ENCODE peak calls at places on chromosomes 7 and 10, in ten cellular contexts. S, Y, Q, V, I, J, D, N, R and G are unnamed samples.

GRCh38 chr7:129684777-129685176 is 73.3 kb downstream of the NRF1 start:
- DNase-seq in S (peak), Y (no peak), Q (no peak), V (no peak), I (no peak), J (no peak), D (no peak), N (peak), R (no peak), G (peak)

GRCh38 chr10:103839867-103840746 is 15.3 kb downstream of the SH3PXD2A start:
- DNase-seq in S (no peak), Y (no peak), Q (no peak), V (no peak), I (no peak), J (peak), D (no peak), N (peak), R (peak), G (no peak)

GRCh38 chr10:22766693-22767092 is 52.3 kb upstream of the PIP4K2A start:
- DNase-seq in S (no peak), Y (no peak), Q (no peak), V (no peak), I (no peak), J (no peak), D (no peak), N (no peak), R (no peak), G (no peak)

GRCh38 chr7:836429-836828 is 4.2 kb downstream of the SUN1 start:
- DNase-seq in S (peak), Y (no peak), Q (no peak), V (no peak), I (no peak), J (peak), D (no peak), N (no peak), R (no peak), G (peak)

GRCh38 chr7:92742186-92742585 is 94.2 kb downstream of the CDK6 start:
- DNase-seq in S (no peak), Y (no peak), Q (no peak), V (no peak), I (no peak), J (no peak), D (no peak), N (no peak), R (no peak), G (no peak)

GRCh38 chr7:94401411-94401810 is 6.7 kb downstream of the COL1A2 start:
- DNase-seq in S (peak), Y (no peak), Q (no peak), V (no peak), I (no peak), J (no peak), D (no peak), N (no peak), R (no peak), G (no peak)

GRCh38 chr10:34292675-34293074 is 522.4 kb downstream of the PARD3 start:
- DNase-seq in S (no peak), Y (no peak), Q (no peak), V (no peak), I (no peak), J (no peak), D (no peak), N (no peak), R (no peak), G (no peak)

GRCh38 chr7:132575987-132576722 is at the start of gene PLXNA4:
- DNase-seq in S (no peak), Y (peak), Q (no peak), V (peak), I (no peak), J (no peak), D (no peak), N (peak), R (peak), G (peak)

GRCh38 chr7:132240821-132241422 is 335.3 kb downstream of the PLXNA4 start:
- DNase-seq in S (no peak), Y (no peak), Q (no peak), V (no peak), I (no peak), J (no peak), D (no peak), N (no peak), R (no peak), G (no peak)

GRCh38 chr7:128311-129080 is 63.9 kb upstream of the FAM20C start:
- DNase-seq in S (no peak), Y (no peak), Q (no peak), V (no peak), I (no peak), J (no peak), D (no peak), N (no peak), R (no peak), G (no peak)

GRCh38 chr7:101688183-101688831 is 59.2 kb upstream of the MYL10 start:
- DNase-seq in S (peak), Y (peak), Q (peak), V (peak), I (peak), J (peak), D (peak), N (peak), R (peak), G (peak)

DNA sequence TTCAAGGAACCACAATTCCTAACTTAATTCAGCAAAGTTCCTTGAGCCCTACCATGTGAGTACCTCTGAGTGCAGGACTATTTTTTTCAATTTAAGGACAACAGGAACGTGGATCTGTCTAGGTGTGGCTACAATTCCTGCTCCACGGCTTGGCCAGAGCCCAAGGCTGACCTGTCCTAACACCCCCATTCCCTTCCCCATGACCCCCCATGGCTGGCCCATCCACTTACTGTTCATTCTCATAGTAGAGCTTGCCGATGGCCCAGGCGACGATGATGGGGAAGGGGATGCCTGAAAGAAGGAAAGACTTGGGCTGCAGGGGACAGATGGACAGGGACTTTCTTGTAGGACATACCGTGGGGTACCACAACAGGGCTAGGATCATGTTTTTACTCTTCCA is 20.3 kb downstream of the CRHR2 start:
- DNase-seq in S (no peak), Y (no peak), Q (no peak), V (no peak), I (no peak), J (no peak), D (no peak), N (no peak), R (no peak), G (no peak)
- TF ChIP-seq CTCF in S (no peak), Y (no peak), Q (no peak), V (no peak), I (no peak), J (no peak), D (no peak), N (no peak), R (no peak), G (no peak)

GRCh38 chr10:59633063-59633462 is 76.6 kb downstream of the SLC16A9 start:
- DNase-seq in S (no peak), Y (no peak), Q (no peak), V (no peak), I (no peak), J (no peak), D (no peak), N (no peak), R (no peak), G (no peak)
- TF ChIP-seq CTCF in S (no peak), Y (no peak), Q (no peak), V (no peak), I (no peak), J (no peak), D (no peak), N (no peak), R (no peak), G (peak)

GRCh38 chr10:69696073-69696731 is 66.2 kb downstream of the FAM241B start:
- DNase-seq in S (peak), Y (peak), Q (no peak), V (no peak), I (no peak), J (peak), D (peak), N (no peak), R (peak), G (no peak)
- TF ChIP-seq CTCF in S (peak), Y (no peak), Q (peak), V (peak), I (peak), J (peak), D (peak), N (peak), R (peak), G (peak)

DNA sequence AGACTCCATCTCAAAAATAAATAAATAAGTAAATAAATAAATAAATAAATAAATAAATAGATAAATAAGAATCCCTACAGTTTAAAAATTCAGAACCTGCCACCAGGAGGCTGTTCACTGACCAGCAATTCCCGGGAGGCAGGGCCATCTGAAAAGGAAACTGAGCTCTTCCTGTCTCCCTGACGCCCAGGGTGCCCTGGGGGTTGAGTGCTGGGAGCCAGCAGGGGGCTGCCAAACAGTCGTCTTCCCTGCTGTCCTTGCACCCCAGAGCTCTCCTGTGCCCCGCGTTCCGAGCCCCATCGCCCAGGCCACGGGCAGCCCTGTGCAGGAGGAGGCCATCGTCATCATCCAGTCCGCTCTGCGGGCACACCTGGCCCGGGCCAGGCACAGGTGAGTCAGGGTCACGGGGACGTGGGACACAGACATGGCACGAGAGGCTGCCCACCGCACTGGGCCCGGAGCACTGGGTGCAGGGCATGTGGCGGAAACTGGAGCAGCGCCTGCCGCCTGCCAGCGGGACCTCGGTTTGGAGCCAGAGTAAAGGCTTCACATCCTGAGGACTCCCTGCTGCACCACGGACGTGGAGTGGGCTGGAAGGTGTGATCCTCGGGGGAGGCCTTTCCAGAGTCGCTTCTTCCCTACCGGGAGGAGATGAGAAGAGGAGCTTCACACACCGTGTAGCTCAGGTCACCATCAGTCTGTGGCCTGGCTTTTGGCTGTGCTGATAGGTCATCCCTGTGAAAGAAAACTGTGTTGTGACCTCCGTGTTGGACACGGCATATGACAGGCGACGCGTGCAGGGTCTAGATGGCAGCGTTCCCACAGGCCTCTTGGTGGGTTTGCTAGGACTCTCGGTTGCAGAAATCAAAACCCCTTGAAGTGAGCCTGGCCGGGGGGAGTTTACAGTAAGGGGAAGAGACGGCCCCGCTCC is 25.9 kb upstream of the TTYH3 start:
- DNase-seq in S (no peak), Y (no peak), Q (no peak), V (no peak), I (no peak), J (no peak), D (no peak), N (no peak), R (no peak), G (no peak)
- TF ChIP-seq CTCF in S (peak), Y (no peak), Q (no peak), V (no peak), I (no peak), J (peak), D (no peak), N (peak), R (no peak), G (no peak)

GRCh38 chr10:43362191-43362839 is 9.1 kb upstream of the FXYD4 start:
- DNase-seq in S (peak), Y (peak), Q (peak), V (peak), I (peak), J (peak), D (peak), N (peak), R (peak), G (peak)
- TF ChIP-seq CTCF in S (peak), Y (peak), Q (peak), V (peak), I (peak), J (no peak), D (peak), N (peak), R (no peak), G (peak)